ENCODE peak calls at places on chromosomes 7 and 10, in six cellular contexts. T, H, F, Y, I and U are unnamed samples.

GRCh38 chr7:82051641-82052040 is 281.8 kb upstream of the HGF start:
- DNase-seq in T (no peak), H (no peak), F (no peak), Y (no peak), I (no peak), U (no peak)

GRCh38 chr7:150404172-150404784 is 25.1 kb downstream of the ZNF775 start:
- DNase-seq in T (peak), H (no peak), F (peak), Y (no peak), I (no peak), U (no peak)

GRCh38 chr7:74399006-74399405 is 54.7 kb upstream of the GTF2IRD1 start:
- DNase-seq in T (no peak), H (no peak), F (no peak), Y (no peak), I (no peak), U (no peak)

GRCh38 chr10:85459906-85460305 is 906.7 kb downstream of the GRID1 start:
- DNase-seq in T (no peak), H (no peak), F (no peak), Y (no peak), I (no peak), U (no peak)

GRCh38 chr7:134834689-134835462 is 55.4 kb downstream of the CALD1 start:
- DNase-seq in T (peak), H (no peak), F (peak), Y (no peak), I (no peak), U (peak)

GRCh38 chr7:107995184-107996071 is 7.5 kb downstream of the LAMB1 start:
- DNase-seq in T (peak), H (no peak), F (peak), Y (peak), I (no peak), U (peak)

GRCh38 chr7:137940656-137941518 is 61.0 kb downstream of the CREB3L2 start:
- DNase-seq in T (peak), H (no peak), F (no peak), Y (no peak), I (no peak), U (peak)

GRCh38 chr7:45873035-45873354 is at the start of gene CCDC201:
- DNase-seq in T (no peak), H (no peak), F (no peak), Y (no peak), I (no peak), U (no peak)

GRCh38 chr7:138500892-138501291 is 40.8 kb downstream of the TRIM24 start:
- DNase-seq in T (no peak), H (no peak), F (no peak), Y (no peak), I (no peak), U (no peak)

GRCh38 chr10:50554995-50555568 is 68.7 kb downstream of the SGMS1 start:
- DNase-seq in T (peak), H (no peak), F (peak), Y (no peak), I (no peak), U (no peak)
- TF ChIP-seq MAX in T (peak), H (no peak), F (no peak), Y (no peak), I (no peak), U (no peak)

DNA sequence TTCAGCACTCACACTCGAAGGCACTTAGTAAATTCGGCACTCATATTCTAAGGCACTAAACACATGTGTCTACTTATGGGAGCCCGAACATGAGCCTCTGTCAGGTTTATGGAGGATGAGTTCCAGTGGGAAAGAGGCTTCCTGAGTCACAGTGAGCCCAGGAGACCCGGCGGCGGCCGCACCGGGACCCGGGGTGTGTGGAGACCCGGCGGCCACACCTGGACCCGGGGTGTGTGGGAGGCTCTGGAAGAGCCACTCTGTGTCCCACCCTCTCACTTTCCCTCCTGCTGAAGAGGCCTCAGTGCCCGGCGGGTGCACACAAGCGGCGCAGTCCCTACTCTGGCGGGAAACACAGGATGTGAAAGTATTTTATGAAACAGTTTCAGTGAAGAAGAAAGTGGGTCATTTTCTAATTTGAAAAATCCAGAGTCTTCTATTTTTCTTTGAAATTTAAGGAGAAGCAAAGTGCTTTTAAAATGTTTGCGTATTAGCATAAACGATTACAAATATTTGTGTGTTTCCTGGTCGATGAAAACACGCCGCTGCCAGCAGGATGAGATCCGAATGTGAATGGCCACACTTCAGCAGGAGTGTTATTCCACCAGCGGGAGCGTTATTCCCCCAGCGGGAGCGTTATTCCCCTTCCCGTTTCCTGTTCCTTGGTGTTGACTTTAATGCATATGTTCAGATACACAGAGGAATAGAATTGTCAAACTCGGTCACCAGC is 625.1 kb downstream of the DNAJB6 start:
- DNase-seq in T (no peak), H (no peak), F (no peak), Y (no peak), I (no peak), U (no peak)
- TF ChIP-seq EZH2 in T (no peak), H (no peak), F (no peak), Y (no peak), I (no peak), U (no peak)

DNA sequence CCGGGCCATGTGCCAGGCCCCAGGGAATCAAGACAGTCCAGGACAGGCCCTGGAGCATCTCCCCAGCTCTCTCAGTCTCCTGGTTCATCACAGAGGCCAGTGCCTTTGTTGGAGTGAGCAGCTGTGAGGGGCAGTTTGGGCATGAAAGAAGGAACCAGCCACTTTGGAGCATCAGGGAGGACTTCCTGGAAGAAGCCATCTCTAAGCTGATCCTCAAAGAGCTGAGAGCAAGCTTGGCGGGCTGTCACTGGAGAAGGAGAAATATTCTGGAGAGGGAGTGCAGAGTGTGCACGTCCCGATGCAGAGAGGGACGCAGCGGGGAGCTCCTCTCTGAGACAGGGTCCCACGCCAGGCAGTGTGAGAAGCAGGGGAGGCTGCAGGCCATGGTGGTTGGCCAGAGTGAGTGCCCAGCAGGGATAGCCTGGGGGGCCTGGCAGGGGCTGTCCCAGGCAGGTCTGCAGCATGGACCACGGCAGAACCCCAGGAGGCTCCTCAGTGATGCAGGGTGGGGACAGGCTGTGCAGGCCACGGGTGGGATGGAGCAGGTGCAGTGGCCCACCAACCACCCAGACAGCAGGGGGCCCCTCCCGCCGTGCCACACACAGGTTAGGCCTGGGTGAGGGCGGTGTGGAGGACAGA is 34.7 kb downstream of the PWWP2B start:
- DNase-seq in T (no peak), H (no peak), F (no peak), Y (no peak), I (no peak), U (no peak)
- TF ChIP-seq MAX in T (no peak), H (no peak), F (no peak), Y (no peak), I (no peak), U (no peak)

GRCh38 chr10:129962558-129963075 is 1.5 kb downstream of the EBF3 start:
- DNase-seq in T (no peak), H (no peak), F (no peak), Y (no peak), I (no peak), U (no peak)
- TF ChIP-seq EZH2 in T (no peak), H (no peak), F (no peak), Y (no peak), I (no peak), U (no peak)

DNA sequence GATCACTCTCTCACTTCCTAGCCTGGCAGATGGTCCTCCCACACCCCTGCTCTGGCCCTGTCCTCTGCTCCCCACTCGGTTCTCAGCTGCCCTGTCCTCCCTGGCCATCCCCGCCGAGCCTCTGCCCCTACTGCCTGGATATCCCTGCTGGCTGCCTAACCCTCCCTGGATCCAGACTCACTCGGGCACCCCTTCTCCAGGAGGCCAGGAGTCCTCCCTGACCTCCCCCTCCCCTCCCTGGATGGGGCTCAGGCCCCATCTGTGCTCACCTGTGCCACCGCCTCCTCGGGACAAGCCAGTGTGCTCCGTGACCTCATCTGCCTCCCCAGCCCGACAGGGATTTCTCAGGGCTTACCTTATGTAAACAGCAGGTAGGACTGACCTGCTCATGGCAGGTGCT is 406.1 kb downstream of the TCERG1L start:
- DNase-seq in T (no peak), H (no peak), F (no peak), Y (no peak), I (no peak), U (no peak)
- TF ChIP-seq MAX in T (no peak), H (no peak), F (no peak), Y (no peak), I (no peak), U (no peak)

DNA sequence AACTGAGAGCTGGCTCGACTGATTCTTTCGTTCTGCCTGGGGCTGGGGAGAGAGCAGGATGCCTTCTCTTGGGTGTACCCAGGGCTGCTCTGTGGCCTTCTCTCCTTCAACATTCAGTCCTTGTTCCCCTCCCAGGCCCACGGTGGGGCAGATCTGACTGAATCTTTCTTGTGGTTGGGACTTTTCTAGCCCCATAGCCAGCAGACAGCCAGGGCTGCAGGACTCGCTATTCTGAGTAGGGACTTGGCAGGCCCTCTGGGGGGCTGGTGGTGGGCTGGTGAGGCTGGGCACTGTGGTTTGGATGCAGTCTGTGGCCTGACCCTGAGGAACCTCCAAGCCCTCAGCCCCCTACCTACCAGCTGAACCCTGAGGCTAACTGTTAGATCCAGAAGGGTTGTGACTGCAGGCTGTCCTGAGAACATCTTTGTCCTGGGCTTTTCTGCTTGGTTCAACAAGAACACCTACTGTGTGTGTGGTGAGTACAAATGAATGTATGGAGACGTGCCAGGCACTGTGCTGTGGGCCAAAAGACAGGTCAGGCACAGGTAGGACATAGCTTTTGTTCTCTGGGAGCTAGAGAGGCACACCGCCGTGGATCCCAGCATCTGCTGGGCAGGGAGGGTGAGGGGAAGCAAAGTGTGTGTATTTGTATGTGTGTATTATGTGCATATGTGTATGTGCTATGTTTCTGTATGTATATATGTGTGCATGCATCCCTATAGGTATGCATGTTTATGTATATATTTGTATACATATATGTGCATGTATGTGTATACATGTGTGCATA is 2.1 kb upstream of the PALD1 start:
- DNase-seq in T (no peak), H (no peak), F (no peak), Y (no peak), I (no peak), U (no peak)
- TF ChIP-seq EZH2 in T (no peak), H (no peak), F (no peak), Y (no peak), I (no peak), U (no peak)